ENCODE peak calls at places on chromosomes 7 and 10, in nine cellular contexts. One of them, this sample, is unnamed.

GRCh38 chr7:124781418-124781817 is 15.8 kb upstream of the GPR37 start:
- DNase-seq in caudate nucleus: no peak
- DNase-seq in astrocyte: no peak
- DNase-seq in WERI-Rb-1: no peak
- DNase-seq in CD8-positive, alpha-beta T cell: no peak
- DNase-seq in right cardiac atrium: no peak
- DNase-seq in mammary epithelial cell: no peak
- DNase-seq in gastrocnemius medialis: no peak
- DNase-seq in GM23248: no peak
- DNase-seq in this sample: no peak

GRCh38 chr7:1355568-1356340 is 103.5 kb downstream of the MICALL2 start:
- DNase-seq in caudate nucleus: no peak
- DNase-seq in astrocyte: no peak
- DNase-seq in WERI-Rb-1: no peak
- DNase-seq in CD8-positive, alpha-beta T cell: no peak
- DNase-seq in right cardiac atrium: no peak
- DNase-seq in mammary epithelial cell: no peak
- DNase-seq in gastrocnemius medialis: no peak
- DNase-seq in GM23248: no peak
- DNase-seq in this sample: no peak

GRCh38 chr7:50681451-50682045 is 101.1 kb downstream of the GRB10 start:
- DNase-seq in caudate nucleus: no peak
- DNase-seq in astrocyte: no peak
- DNase-seq in WERI-Rb-1: no peak
- DNase-seq in CD8-positive, alpha-beta T cell: no peak
- DNase-seq in right cardiac atrium: no peak
- DNase-seq in mammary epithelial cell: no peak
- DNase-seq in gastrocnemius medialis: no peak
- DNase-seq in GM23248: no peak
- DNase-seq in this sample: peak

GRCh38 chr7:25861704-25862253 is 290.2 kb upstream of the NFE2L3 start:
- DNase-seq in caudate nucleus: no peak
- DNase-seq in astrocyte: no peak
- DNase-seq in WERI-Rb-1: no peak
- DNase-seq in CD8-positive, alpha-beta T cell: no peak
- DNase-seq in right cardiac atrium: no peak
- DNase-seq in mammary epithelial cell: no peak
- DNase-seq in gastrocnemius medialis: no peak
- DNase-seq in GM23248: peak
- DNase-seq in this sample: no peak

GRCh38 chr7:151552352-151553028 is 32.8 kb upstream of the RHEB start:
- DNase-seq in caudate nucleus: no peak
- DNase-seq in astrocyte: no peak
- DNase-seq in WERI-Rb-1: no peak
- DNase-seq in CD8-positive, alpha-beta T cell: no peak
- DNase-seq in right cardiac atrium: no peak
- DNase-seq in mammary epithelial cell: peak
- DNase-seq in gastrocnemius medialis: peak
- DNase-seq in GM23248: no peak
- DNase-seq in this sample: no peak

GRCh38 chr10:21292763-21293517 is 232.5 kb downstream of the SKIDA1 start:
- DNase-seq in caudate nucleus: peak
- DNase-seq in astrocyte: peak
- DNase-seq in WERI-Rb-1: no peak
- DNase-seq in CD8-positive, alpha-beta T cell: no peak
- DNase-seq in right cardiac atrium: peak
- DNase-seq in mammary epithelial cell: peak
- DNase-seq in gastrocnemius medialis: peak
- DNase-seq in GM23248: peak
- DNase-seq in this sample: peak

GRCh38 chr10:37774351-37774750 is 83.1 kb downstream of the ZNF248 start:
- DNase-seq in caudate nucleus: no peak
- DNase-seq in astrocyte: no peak
- DNase-seq in WERI-Rb-1: no peak
- DNase-seq in CD8-positive, alpha-beta T cell: no peak
- DNase-seq in right cardiac atrium: no peak
- DNase-seq in mammary epithelial cell: no peak
- DNase-seq in gastrocnemius medialis: no peak
- DNase-seq in GM23248: no peak
- DNase-seq in this sample: no peak

GRCh38 chr10:31419394-31420063 is 100.5 kb downstream of the ZEB1 start:
- DNase-seq in caudate nucleus: no peak
- DNase-seq in astrocyte: peak
- DNase-seq in WERI-Rb-1: no peak
- DNase-seq in CD8-positive, alpha-beta T cell: no peak
- DNase-seq in right cardiac atrium: peak
- DNase-seq in mammary epithelial cell: peak
- DNase-seq in gastrocnemius medialis: no peak
- DNase-seq in GM23248: peak
- DNase-seq in this sample: no peak

DNA sequence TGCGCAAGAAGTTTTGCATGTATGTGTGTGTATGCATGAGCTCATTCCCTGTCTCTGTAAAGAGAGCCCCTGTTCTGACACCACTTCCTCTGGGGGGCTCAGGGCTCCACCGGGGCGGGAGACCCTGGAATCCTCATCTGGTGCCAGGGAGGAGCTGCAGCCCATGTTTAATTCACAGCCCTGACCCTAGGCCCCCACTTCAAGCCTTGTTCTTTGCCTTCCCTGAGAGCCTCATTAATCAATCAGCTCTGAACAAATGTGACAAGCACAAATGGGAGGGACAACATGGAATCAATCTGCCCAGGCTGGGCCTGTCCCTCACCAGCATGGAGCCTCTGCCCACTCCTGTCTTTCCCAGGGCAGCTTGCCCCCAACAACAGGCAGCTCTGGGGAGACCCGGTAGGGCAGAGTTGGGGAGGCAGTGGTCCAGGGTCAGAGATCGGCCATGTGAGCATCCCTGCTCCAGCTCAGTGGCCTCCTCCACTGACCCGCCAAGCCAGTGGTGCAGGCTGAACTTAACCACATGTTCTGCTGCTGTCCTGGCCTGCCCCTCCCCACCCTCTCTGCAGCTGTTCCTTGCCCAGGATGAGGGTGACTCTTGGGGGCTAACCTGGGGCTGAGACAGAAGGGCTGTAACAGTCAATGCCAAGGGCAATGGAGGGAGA is 349.5 kb downstream of the PLXNA4 start:
- DNase-seq in caudate nucleus: no peak
- DNase-seq in astrocyte: no peak
- DNase-seq in WERI-Rb-1: no peak
- DNase-seq in CD8-positive, alpha-beta T cell: no peak
- DNase-seq in right cardiac atrium: no peak
- DNase-seq in mammary epithelial cell: no peak
- DNase-seq in gastrocnemius medialis: no peak
- DNase-seq in GM23248: no peak
- DNase-seq in this sample: no peak
- H3K27ac ChIP-seq in caudate nucleus: no peak
- H3K27ac ChIP-seq in astrocyte: no peak
- H3K27ac ChIP-seq in WERI-Rb-1: peak
- H3K27ac ChIP-seq in CD8-positive, alpha-beta T cell: no peak
- H3K27ac ChIP-seq in right cardiac atrium: no peak
- H3K27ac ChIP-seq in mammary epithelial cell: no peak
- H3K27ac ChIP-seq in gastrocnemius medialis: no peak
- H3K27ac ChIP-seq in GM23248: no peak
- H3K27ac ChIP-seq in this sample: no peak

GRCh38 chr7:69342154-69342884 is 256.0 kb upstream of the AUTS2 start:
- DNase-seq in caudate nucleus: no peak
- DNase-seq in astrocyte: peak
- DNase-seq in WERI-Rb-1: no peak
- DNase-seq in CD8-positive, alpha-beta T cell: no peak
- DNase-seq in right cardiac atrium: no peak
- DNase-seq in mammary epithelial cell: no peak
- DNase-seq in gastrocnemius medialis: no peak
- DNase-seq in GM23248: peak
- DNase-seq in this sample: no peak
- H3K27ac ChIP-seq in caudate nucleus: no peak
- H3K27ac ChIP-seq in astrocyte: no peak
- H3K27ac ChIP-seq in WERI-Rb-1: no peak
- H3K27ac ChIP-seq in CD8-positive, alpha-beta T cell: no peak
- H3K27ac ChIP-seq in right cardiac atrium: no peak
- H3K27ac ChIP-seq in mammary epithelial cell: no peak
- H3K27ac ChIP-seq in gastrocnemius medialis: no peak
- H3K27ac ChIP-seq in GM23248: peak
- H3K27ac ChIP-seq in this sample: no peak

DNA sequence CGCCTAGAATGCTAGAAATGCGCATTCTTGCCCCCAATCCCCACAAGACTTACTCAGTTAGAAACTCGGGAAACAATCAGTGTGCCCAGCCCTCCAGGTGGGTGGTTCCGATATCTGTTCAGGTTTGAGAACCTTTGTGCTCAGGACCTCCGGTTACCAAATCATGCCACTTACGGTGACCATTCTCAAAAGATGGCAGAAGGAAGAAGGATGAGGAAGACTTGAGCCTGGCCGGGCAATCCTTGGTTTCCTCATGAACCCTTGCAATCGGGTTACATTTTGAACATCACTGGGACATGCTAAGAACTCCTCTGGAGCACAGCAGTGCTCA is 52.1 kb downstream of the RBM17 start:
- DNase-seq in caudate nucleus: no peak
- DNase-seq in astrocyte: no peak
- DNase-seq in WERI-Rb-1: no peak
- DNase-seq in CD8-positive, alpha-beta T cell: no peak
- DNase-seq in right cardiac atrium: no peak
- DNase-seq in mammary epithelial cell: no peak
- DNase-seq in gastrocnemius medialis: no peak
- DNase-seq in GM23248: no peak
- DNase-seq in this sample: no peak
- H3K27ac ChIP-seq in caudate nucleus: no peak
- H3K27ac ChIP-seq in astrocyte: peak
- H3K27ac ChIP-seq in WERI-Rb-1: no peak
- H3K27ac ChIP-seq in CD8-positive, alpha-beta T cell: no peak
- H3K27ac ChIP-seq in right cardiac atrium: no peak
- H3K27ac ChIP-seq in mammary epithelial cell: no peak
- H3K27ac ChIP-seq in gastrocnemius medialis: peak
- H3K27ac ChIP-seq in GM23248: no peak
- H3K27ac ChIP-seq in this sample: no peak

GRCh38 chr10:80489371-80490112 is 35.4 kb downstream of the TSPAN14 start:
- DNase-seq in caudate nucleus: no peak
- DNase-seq in astrocyte: no peak
- DNase-seq in WERI-Rb-1: no peak
- DNase-seq in CD8-positive, alpha-beta T cell: no peak
- DNase-seq in right cardiac atrium: no peak
- DNase-seq in mammary epithelial cell: no peak
- DNase-seq in gastrocnemius medialis: no peak
- DNase-seq in GM23248: no peak
- DNase-seq in this sample: no peak

GRCh38 chr10:80487422-80487785 is 33.3 kb downstream of the TSPAN14 start:
- DNase-seq in caudate nucleus: no peak
- DNase-seq in astrocyte: no peak
- DNase-seq in WERI-Rb-1: no peak
- DNase-seq in CD8-positive, alpha-beta T cell: no peak
- DNase-seq in right cardiac atrium: no peak
- DNase-seq in mammary epithelial cell: no peak
- DNase-seq in gastrocnemius medialis: no peak
- DNase-seq in GM23248: no peak
- DNase-seq in this sample: no peak

GRCh38 chr10:80486785-80487421 is 32.8 kb downstream of the TSPAN14 start:
- DNase-seq in caudate nucleus: no peak
- DNase-seq in astrocyte: no peak
- DNase-seq in WERI-Rb-1: no peak
- DNase-seq in CD8-positive, alpha-beta T cell: no peak
- DNase-seq in right cardiac atrium: no peak
- DNase-seq in mammary epithelial cell: no peak
- DNase-seq in gastrocnemius medialis: no peak
- DNase-seq in GM23248: no peak
- DNase-seq in this sample: no peak

GRCh38 chr10:80487791-80488538 is 33.9 kb downstream of the TSPAN14 start:
- DNase-seq in caudate nucleus: no peak
- DNase-seq in astrocyte: no peak
- DNase-seq in WERI-Rb-1: no peak
- DNase-seq in CD8-positive, alpha-beta T cell: peak
- DNase-seq in right cardiac atrium: peak
- DNase-seq in mammary epithelial cell: no peak
- DNase-seq in gastrocnemius medialis: peak
- DNase-seq in GM23248: no peak
- DNase-seq in this sample: no peak

GRCh38 chr10:80488539-80489066 is 34.5 kb downstream of the TSPAN14 start:
- DNase-seq in caudate nucleus: no peak
- DNase-seq in astrocyte: no peak
- DNase-seq in WERI-Rb-1: no peak
- DNase-seq in CD8-positive, alpha-beta T cell: no peak
- DNase-seq in right cardiac atrium: no peak
- DNase-seq in mammary epithelial cell: peak
- DNase-seq in gastrocnemius medialis: no peak
- DNase-seq in GM23248: no peak
- DNase-seq in this sample: no peak
- H3K27ac ChIP-seq in caudate nucleus: no peak
- H3K27ac ChIP-seq in astrocyte: no peak
- H3K27ac ChIP-seq in WERI-Rb-1: no peak
- H3K27ac ChIP-seq in CD8-positive, alpha-beta T cell: peak
- H3K27ac ChIP-seq in right cardiac atrium: no peak
- H3K27ac ChIP-seq in mammary epithelial cell: peak
- H3K27ac ChIP-seq in gastrocnemius medialis: no peak
- H3K27ac ChIP-seq in GM23248: no peak
- H3K27ac ChIP-seq in this sample: no peak

GRCh38 chr7:2404714-2405119 is 1.3 kb downstream of the CHST12 start:
- DNase-seq in caudate nucleus: no peak
- DNase-seq in astrocyte: no peak
- DNase-seq in WERI-Rb-1: no peak
- DNase-seq in CD8-positive, alpha-beta T cell: no peak
- DNase-seq in right cardiac atrium: no peak
- DNase-seq in mammary epithelial cell: no peak
- DNase-seq in gastrocnemius medialis: no peak
- DNase-seq in GM23248: no peak
- DNase-seq in this sample: no peak
- H3K27ac ChIP-seq in caudate nucleus: no peak
- H3K27ac ChIP-seq in astrocyte: no peak
- H3K27ac ChIP-seq in WERI-Rb-1: no peak
- H3K27ac ChIP-seq in CD8-positive, alpha-beta T cell: peak
- H3K27ac ChIP-seq in right cardiac atrium: no peak
- H3K27ac ChIP-seq in mammary epithelial cell: no peak
- H3K27ac ChIP-seq in gastrocnemius medialis: peak
- H3K27ac ChIP-seq in GM23248: no peak
- H3K27ac ChIP-seq in this sample: no peak

GRCh38 chr10:112981553-112981952 is 31.5 kb downstream of the TCF7L2 start:
- DNase-seq in caudate nucleus: no peak
- DNase-seq in astrocyte: peak
- DNase-seq in WERI-Rb-1: no peak
- DNase-seq in CD8-positive, alpha-beta T cell: no peak
- DNase-seq in right cardiac atrium: no peak
- DNase-seq in mammary epithelial cell: no peak
- DNase-seq in gastrocnemius medialis: no peak
- DNase-seq in GM23248: no peak
- DNase-seq in this sample: no peak
- H3K27ac ChIP-seq in caudate nucleus: no peak
- H3K27ac ChIP-seq in astrocyte: no peak
- H3K27ac ChIP-seq in WERI-Rb-1: no peak
- H3K27ac ChIP-seq in CD8-positive, alpha-beta T cell: no peak
- H3K27ac ChIP-seq in right cardiac atrium: no peak
- H3K27ac ChIP-seq in mammary epithelial cell: no peak
- H3K27ac ChIP-seq in gastrocnemius medialis: no peak
- H3K27ac ChIP-seq in GM23248: no peak
- H3K27ac ChIP-seq in this sample: no peak

This sample was measured in endothelial cell of umbilical vein.